ENCODE peak calls at places on chromosomes 16 and 17, in seven cellular contexts. C is pancreas, L is GM13977, J is HL-60, D is type B pancreatic cell, T is B cell, W is fibroblast of pulmonary artery. H is an unnamed sample.

GRCh38 chr16:14377326-14377725 is 252.7 kb downstream of the PARN start:
- DNase-seq in C (no peak), L (no peak), J (no peak), D (no peak), T (no peak), W (no peak), H (no peak)

GRCh38 chr16:65012357-65012756 is 109.5 kb downstream of the CDH11 start:
- DNase-seq in C (no peak), L (no peak), J (no peak), D (no peak), T (no peak), W (peak; percentile 13), H (no peak)

GRCh38 chr16:68776821-68777485 is 39.9 kb downstream of the CDH1 start:
- DNase-seq in C (no peak), L (peak; percentile 60), J (no peak), D (no peak), T (no peak), W (no peak), H (peak; percentile 39)

GRCh38 chr17:34257986-34258326 is 2.9 kb downstream of the CCL2 start:
- DNase-seq in C (no peak), L (no peak), J (no peak), D (no peak), T (no peak), W (no peak), H (no peak)

GRCh38 chr16:19524356-19524865 is 669 bp downstream of the CCP110 start:
- DNase-seq in C (no peak), L (peak; percentile 38), J (peak; percentile 33), D (no peak), T (peak; percentile 42), W (no peak), H (peak; percentile 20)

GRCh38 chr16:5917436-5917835 is 819.8 kb upstream of the EEF2KMT start:
- DNase-seq in C (no peak), L (no peak), J (no peak), D (no peak), T (no peak), W (no peak), H (no peak)

GRCh38 chr16:48580925-48581500 is 29.0 kb downstream of the N4BP1 start:
- DNase-seq in C (no peak), L (no peak), J (no peak), D (no peak), T (no peak), W (peak; percentile 55), H (no peak)

GRCh38 chr16:86383488-86384262 is 126.7 kb upstream of the FOXF1 start:
- DNase-seq in C (no peak), L (no peak), J (no peak), D (no peak), T (no peak), W (peak; percentile 87), H (no peak)

GRCh38 chr17:16313159-16314090 is 39.8 kb downstream of the CENPV start:
- DNase-seq in C (no peak), L (no peak), J (no peak), D (no peak), T (no peak), W (no peak), H (no peak)

GRCh38 chr17:39979021-39979660 is 1.5 kb upstream of the PSMD3 start:
- DNase-seq in C (no peak), L (no peak), J (no peak), D (no peak), T (no peak), W (peak; percentile 71), H (no peak)

GRCh38 chr16:51113254-51114125 is 37.6 kb downstream of the SALL1 start:
- DNase-seq in C (no peak), L (peak; percentile 32), J (no peak), D (no peak), T (no peak), W (no peak), H (peak; percentile 44)

GRCh38 chr17:27811961-27812360 is 11.6 kb upstream of the NOS2 start:
- DNase-seq in C (no peak), L (no peak), J (no peak), D (no peak), T (no peak), W (no peak), H (no peak)

GRCh38 chr17:2837147-2837561 is 40.9 kb downstream of the RAP1GAP2 start:
- DNase-seq in C (no peak), L (peak; percentile 79), J (no peak), D (no peak), T (peak; percentile 84), W (no peak), H (peak; percentile 69)

GRCh38 chr16:59192551-59193199 is 458.6 kb upstream of the GOT2 start:
- DNase-seq in C (no peak), L (peak; percentile 20), J (peak; percentile 54), D (no peak), T (no peak), W (peak; percentile 4), H (peak; percentile 8)

GRCh38 chr16:84832488-84833141 is 12.8 kb downstream of the CRISPLD2 start:
- DNase-seq in C (peak; percentile 40), L (no peak), J (peak; percentile 59), D (no peak), T (no peak), W (peak; percentile 98), H (no peak)

GRCh38 chr17:17605083-17605746 is 13.7 kb upstream of the PEMT start:
- DNase-seq in C (no peak), L (no peak), J (no peak), D (no peak), T (no peak), W (no peak), H (no peak)

DNA sequence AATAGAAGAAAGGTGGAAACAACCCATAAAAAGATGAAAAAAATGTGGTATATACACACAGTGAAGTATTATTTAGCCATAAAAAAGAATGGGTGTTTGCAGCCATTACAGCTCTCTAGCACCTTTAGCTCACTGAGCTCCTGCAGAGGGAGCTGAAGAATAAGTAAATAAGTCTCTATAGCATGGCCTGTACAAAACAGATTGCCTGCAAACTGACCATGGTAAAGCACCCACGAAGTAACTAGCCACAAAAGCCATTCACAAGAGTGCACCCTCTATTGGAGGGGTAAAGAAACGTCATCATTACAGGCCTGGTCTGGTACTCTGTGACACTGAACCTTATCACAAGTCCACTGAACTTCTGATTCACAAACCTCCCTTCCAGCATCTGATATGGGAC is 76.3 kb downstream of the USP32 start:
- DNase-seq in C (no peak), L (no peak), J (peak; percentile 28), D (no peak), T (no peak), W (no peak), H (no peak)
- TF ChIP-seq CTCF in C (no peak), L (no peak), J (no peak), D (no peak), T (no peak), W (peak; percentile 1), H (no peak)

GRCh38 chr17:32265192-32265895 is at the start of gene RHBDL3:
- DNase-seq in C (no peak), L (peak; percentile 66), J (no peak), D (no peak), T (peak; percentile 42), W (no peak), H (no peak)

GRCh38 chr17:32264823-32265191 is 825 bp upstream of the RHBDL3 start:
- DNase-seq in C (no peak), L (no peak), J (no peak), D (no peak), T (no peak), W (no peak), H (no peak)

GRCh38 chr17:32265896-32266388 is 310 bp downstream of the RHBDL3 start:
- DNase-seq in C (no peak), L (no peak), J (no peak), D (no peak), T (no peak), W (no peak), H (no peak)

GRCh38 chr17:32261937-32262510 is 3.6 kb upstream of the RHBDL3 start:
- DNase-seq in C (no peak), L (no peak), J (no peak), D (no peak), T (no peak), W (no peak), H (no peak)

DNA sequence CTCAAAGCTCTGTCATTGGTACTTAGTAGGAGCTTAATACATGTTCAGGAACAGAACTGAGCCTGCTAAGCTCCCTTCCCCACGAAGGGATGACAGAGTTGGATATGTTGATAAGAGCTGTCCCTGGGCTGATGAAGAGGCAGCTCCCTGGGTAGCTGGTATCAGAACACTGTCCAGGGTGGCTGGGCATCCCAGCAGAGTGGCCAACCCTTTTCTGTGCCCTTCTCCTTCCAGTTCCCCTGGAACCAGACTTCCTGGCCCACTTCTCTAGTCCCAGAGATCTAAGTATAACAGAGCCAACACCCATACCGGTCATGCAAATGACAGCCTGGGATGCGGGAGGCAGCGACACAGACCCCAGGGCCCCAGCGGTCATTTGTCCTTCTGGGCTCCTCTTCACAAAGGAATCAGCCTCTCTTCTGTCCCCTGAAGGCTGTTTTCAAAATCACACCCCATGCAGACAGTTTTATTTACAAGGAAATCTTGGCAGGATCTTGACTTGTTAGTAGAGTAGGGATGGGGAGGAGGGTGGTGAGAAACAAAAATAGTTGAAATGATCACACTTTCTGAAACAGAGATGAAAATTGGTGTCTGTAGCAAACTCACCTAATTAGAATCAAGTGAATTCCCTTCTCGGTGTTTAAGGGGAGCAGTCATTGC is 1.4 kb upstream of the RHBDL3 start:
- DNase-seq in C (no peak), L (no peak), J (no peak), D (no peak), T (no peak), W (no peak), H (no peak)
- TF ChIP-seq CTCF in C (no peak), L (no peak), J (no peak), D (peak; percentile 58), T (no peak), W (peak; percentile 10), H (no peak)

DNA sequence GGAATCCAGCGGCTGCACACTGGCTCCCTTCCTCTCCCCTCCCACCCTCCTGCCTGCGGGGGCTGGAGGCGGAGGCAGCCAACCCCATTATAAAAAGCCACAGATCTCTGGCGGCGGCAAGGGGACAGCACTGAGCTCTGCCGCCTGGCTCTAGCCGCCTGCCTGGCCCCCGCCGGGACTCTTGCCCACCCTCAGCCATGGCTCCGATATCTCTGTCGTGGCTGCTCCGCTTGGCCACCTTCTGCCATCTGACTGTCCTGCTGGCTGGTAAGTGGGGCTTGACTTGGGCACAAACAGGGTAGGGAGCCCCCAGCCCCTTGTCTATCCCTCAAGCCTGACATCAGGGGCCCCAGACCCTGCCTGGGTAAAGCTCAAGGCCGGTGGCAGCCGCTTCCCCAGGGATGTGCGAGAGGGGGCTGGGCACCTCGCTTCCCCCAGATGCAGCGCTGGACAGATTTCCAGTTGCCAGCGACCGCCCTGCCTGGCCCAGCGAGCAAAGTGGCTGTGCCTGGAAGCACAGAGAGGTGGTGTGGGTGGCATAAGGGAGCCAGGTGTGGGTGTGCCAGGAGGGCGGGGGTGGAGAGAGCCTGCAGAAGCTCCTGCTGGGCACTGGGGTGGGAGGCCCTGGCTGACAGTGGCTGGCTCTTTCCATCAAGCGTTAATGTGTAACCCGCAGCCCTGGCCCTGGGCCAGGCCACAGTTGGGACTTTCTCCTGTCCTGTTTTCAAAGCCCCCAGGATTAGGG is at the start of gene CX3CL1:
- DNase-seq in C (peak; percentile 77), L (no peak), J (no peak), D (peak; percentile 78), T (no peak), W (peak; percentile 50), H (no peak)
- TF ChIP-seq CTCF in C (no peak), L (no peak), J (no peak), D (peak; percentile 31), T (no peak), W (no peak), H (no peak)

DNA sequence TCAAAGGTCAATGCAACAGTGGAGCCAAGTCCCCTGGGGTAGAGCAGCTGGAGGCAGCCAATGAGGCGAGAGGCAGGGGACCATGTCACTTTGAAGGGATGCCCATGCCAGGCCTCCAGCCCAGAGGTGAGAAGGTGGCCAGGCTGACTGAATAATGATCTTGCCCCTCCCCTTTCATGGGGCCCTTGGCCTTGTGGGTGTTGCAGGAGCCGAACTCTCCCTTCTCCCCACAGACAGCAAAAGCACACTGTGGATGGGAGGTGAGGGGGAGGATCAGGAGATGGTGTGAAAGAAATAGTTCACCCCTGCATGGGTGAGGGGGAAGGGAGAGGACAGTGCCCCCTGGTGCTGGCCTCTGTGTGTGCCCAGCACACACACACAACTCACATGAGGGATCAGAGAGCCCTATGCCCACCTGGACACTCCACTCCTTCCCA is 15.8 kb upstream of the TBX21 start:
- DNase-seq in C (no peak), L (no peak), J (no peak), D (no peak), T (no peak), W (no peak), H (no peak)
- TF ChIP-seq CTCF in C (peak; percentile 13), L (peak; percentile 55), J (no peak), D (peak; percentile 50), T (no peak), W (peak; percentile 49), H (peak; percentile 54)

H was measured in GM10248.